ENCODE peak calls at places on chromosomes 13 and 19, in four cellular contexts. E is T-helper 2 cell; H is retinal pigment epithelial cell; Q is stimulated activated CD8-positive, alpha-beta memory T cell treated with anti-CD3 and anti-CD28 coated beads, Interleukin-15, amount 100 ng/mL, for 1 hour. J is an unnamed sample.

GRCh38 chr19:3450796-3451411 is 29.4 kb downstream of the SMIM24 start:
- DNase-seq in E (no peak), H (peak), Q (no peak), J (no peak)

GRCh38 chr19:16400911-16401675 is 70.7 kb downstream of the EPS15L1 start:
- DNase-seq in E (no peak), H (no peak), Q (no peak), J (no peak)

GRCh38 chr13:62643007-62643483 is 1227.4 kb upstream of the PCDH20 start:
- DNase-seq in E (no peak), H (peak), Q (no peak), J (no peak)

GRCh38 chr13:104204177-104204576 is 1138.0 kb upstream of the SLC10A2 start:
- DNase-seq in E (no peak), H (no peak), Q (no peak), J (no peak)

GRCh38 chr19:46722004-46722380 is 5.1 kb upstream of the PRKD2 start:
- DNase-seq in E (no peak), H (no peak), Q (no peak), J (no peak)

GRCh38 chr19:55283548-55284393 is at the start of gene BRSK1:
- DNase-seq in E (no peak), H (no peak), Q (peak), J (no peak)

GRCh38 chr13:112250788-112251445 is 125.2 kb upstream of the SPACA7 start:
- DNase-seq in E (no peak), H (no peak), Q (no peak), J (no peak)

GRCh38 chr19:10155834-10156233 is 36.1 kb upstream of the EIF3G start:
- DNase-seq in E (no peak), H (no peak), Q (no peak), J (no peak)

GRCh38 chr19:42184401-42184861 is 33.0 kb downstream of the DEDD2 start:
- DNase-seq in E (peak), H (no peak), Q (peak), J (no peak)

GRCh38 chr19:52198678-52199077 is 8.8 kb downstream of the PPP2R1A start:
- DNase-seq in E (no peak), H (no peak), Q (no peak), J (no peak)

GRCh38 chr13:99558570-99559180 is 57.4 kb downstream of the TM9SF2 start:
- DNase-seq in E (no peak), H (no peak), Q (no peak), J (no peak)

GRCh38 chr13:36332986-36333385 is 13.2 kb downstream of the SPART start:
- DNase-seq in E (no peak), H (no peak), Q (no peak), J (no peak)

GRCh38 chr13:43686557-43686956 is 100.2 kb downstream of the ENOX1 start:
- DNase-seq in E (no peak), H (peak), Q (no peak), J (no peak)

GRCh38 chr19:48611872-48612271 is 3.0 kb downstream of the FAM83E start:
- DNase-seq in E (no peak), H (no peak), Q (no peak), J (no peak)

GRCh38 chr19:46892252-46893179 is 31.7 kb downstream of the ARHGAP35 start:
- DNase-seq in E (no peak), H (no peak), Q (no peak), J (no peak)

GRCh38 chr19:5326986-5327623 is 13.5 kb downstream of the PTPRS start:
- DNase-seq in E (no peak), H (no peak), Q (no peak), J (no peak)

GRCh38 chr13:40469581-40470282 is 196.7 kb downstream of the FOXO1 start:
- DNase-seq in E (no peak), H (no peak), Q (no peak), J (no peak)

GRCh38 chr19:6718111-6718740 is 2.2 kb downstream of the C3 start:
- DNase-seq in E (no peak), H (no peak), Q (no peak), J (no peak)

GRCh38 chr19:39167461-39168257 is 29.1 kb upstream of the NCCRP1 start:
- DNase-seq in E (no peak), H (no peak), Q (no peak), J (no peak)

GRCh38 chr19:17868669-17869068 is 3.1 kb upstream of the SLC5A5 start:
- DNase-seq in E (no peak), H (no peak), Q (no peak), J (no peak)

GRCh38 chr13:97121894-97122293 is 100.2 kb upstream of the MBNL2 start:
- DNase-seq in E (no peak), H (peak), Q (no peak), J (no peak)

GRCh38 chr19:4272894-4273293 is 6.2 kb upstream of the SHD start:
- DNase-seq in E (no peak), H (no peak), Q (no peak), J (no peak)

GRCh38 chr13:24307211-24308067 is 1.9 kb upstream of the C1QTNF9 start:
- DNase-seq in E (no peak), H (peak), Q (no peak), J (no peak)

GRCh38 chr13:28753946-28754345 is 35.2 kb upstream of the SLC46A3 start:
- DNase-seq in E (no peak), H (no peak), Q (no peak), J (no peak)

J was measured in HL-60.